ENCODE peak calls at places on chromosome X, in eight cellular contexts. B, Z, O, V, D, J, H and I are unnamed samples.

GRCh38 chrX:13081385-13082285 is 37.2 kb upstream of the FAM9C start:
- DNase-seq in B (no peak), Z (no peak), O (peak; percentile 42), V (peak; percentile 63), D (peak; percentile 47), J (no peak), H (no peak), I (no peak)

GRCh38 chrX:71366674-71367256 is 608 bp downstream of the TAF1 start:
- DNase-seq in B (no peak), Z (peak; percentile 3), O (peak; percentile 50), V (peak; percentile 30), D (peak; percentile 32), J (peak; percentile 25), H (peak; percentile 28), I (peak; percentile 35)

GRCh38 chrX:18725316-18725943 is 18.0 kb downstream of the PPEF1 start:
- DNase-seq in B (no peak), Z (no peak), O (no peak), V (no peak), D (no peak), J (no peak), H (no peak), I (no peak)

GRCh38 chrX:7083468-7084396 is 63.8 kb upstream of the STS start:
- DNase-seq in B (no peak), Z (peak; percentile 41), O (peak; percentile 84), V (peak; percentile 92), D (peak; percentile 98), J (no peak), H (no peak), I (peak; percentile 95)

GRCh38 chrX:132520213-132520612 is 31.4 kb upstream of the MBNL3 start:
- DNase-seq in B (no peak), Z (no peak), O (no peak), V (no peak), D (no peak), J (no peak), H (no peak), I (no peak)

GRCh38 chrX:291411-291901 is 10.3 kb downstream of the PLCXD1 start:
- DNase-seq in B (no peak), Z (no peak), O (no peak), V (no peak), D (no peak), J (no peak), H (no peak), I (no peak)

GRCh38 chrX:154074199-154074598 is 23.3 kb downstream of the MECP2 start:
- DNase-seq in B (no peak), Z (no peak), O (peak; percentile 71), V (peak; percentile 81), D (peak; percentile 74), J (no peak), H (no peak), I (peak; percentile 44)

GRCh38 chrX:118226060-118226428 is 109.4 kb upstream of the KLHL13 start:
- DNase-seq in B (no peak), Z (no peak), O (peak; percentile 32), V (peak; percentile 21), D (no peak), J (peak; percentile 52), H (no peak), I (no peak)

GRCh38 chrX:69185886-69186285 is 20.6 kb upstream of the PJA1 start:
- DNase-seq in B (no peak), Z (no peak), O (no peak), V (no peak), D (no peak), J (no peak), H (no peak), I (no peak)

GRCh38 chrX:55159556-55159955 is 60.6 kb upstream of the PAGE5 start:
- DNase-seq in B (no peak), Z (no peak), O (no peak), V (no peak), D (no peak), J (no peak), H (no peak), I (no peak)

GRCh38 chrX:150842198-150842553 is 56.3 kb downstream of the CD99L2 start:
- DNase-seq in B (no peak), Z (no peak), O (no peak), V (no peak), D (no peak), J (no peak), H (no peak), I (no peak)

GRCh38 chrX:150370589-150371312 is 7.6 kb downstream of the MAMLD1 start:
- DNase-seq in B (no peak), Z (no peak), O (peak; percentile 7), V (no peak), D (no peak), J (no peak), H (no peak), I (no peak)

GRCh38 chrX:3713937-3714434 is 537 bp upstream of the PRKX start:
- DNase-seq in B (no peak), Z (no peak), O (no peak), V (no peak), D (no peak), J (no peak), H (peak; percentile 20), I (no peak)

GRCh38 chrX:134570509-134570846 is 87.8 kb downstream of the PLAC1 start:
- DNase-seq in B (no peak), Z (no peak), O (no peak), V (no peak), D (no peak), J (no peak), H (no peak), I (no peak)

GRCh38 chrX:35590210-35590609 is 207.9 kb upstream of the MAGEB16 start:
- DNase-seq in B (no peak), Z (no peak), O (no peak), V (no peak), D (no peak), J (no peak), H (no peak), I (no peak)

GRCh38 chrX:123084797-123085196 is 99.3 kb upstream of the GRIA3 start:
- DNase-seq in B (no peak), Z (no peak), O (peak; percentile 84), V (peak; percentile 71), D (peak; percentile 38), J (no peak), H (no peak), I (peak; percentile 68)

GRCh38 chrX:25015486-25016360 is at the start of gene ARX:
- DNase-seq in B (peak; percentile 72), Z (no peak), O (peak; percentile 65), V (peak; percentile 30), D (peak; percentile 48), J (no peak), H (peak; percentile 97), I (no peak)

GRCh38 chrX:77742788-77743476 is 43.1 kb downstream of the ATRX start:
- DNase-seq in B (no peak), Z (no peak), O (peak; percentile 66), V (no peak), D (no peak), J (no peak), H (no peak), I (no peak)

GRCh38 chrX:126550816-126551215 is 1.8 kb downstream of the DCAF12L1 start:
- DNase-seq in B (no peak), Z (no peak), O (no peak), V (no peak), D (no peak), J (no peak), H (no peak), I (no peak)

GRCh38 chrX:56766554-56767412 is 37.7 kb downstream of the NBDY start:
- DNase-seq in B (no peak), Z (no peak), O (peak; percentile 68), V (peak; percentile 48), D (peak; percentile 46), J (no peak), H (no peak), I (no peak)

GRCh38 chrX:69080912-69081465 is 84.3 kb downstream of the PJA1 start:
- DNase-seq in B (no peak), Z (no peak), O (no peak), V (no peak), D (no peak), J (no peak), H (no peak), I (no peak)

GRCh38 chrX:31384471-31384870 is 312.6 kb upstream of the FTHL17 start:
- DNase-seq in B (no peak), Z (no peak), O (no peak), V (peak; percentile 9), D (no peak), J (no peak), H (no peak), I (no peak)

GRCh38 chrX:129798888-129799287 is 19.1 kb downstream of the SASH3 start:
- DNase-seq in B (no peak), Z (no peak), O (peak; percentile 7), V (no peak), D (no peak), J (no peak), H (no peak), I (no peak)

GRCh38 chrX:153307546-153308175 is 13.9 kb downstream of the PNMA6F start:
- DNase-seq in B (no peak), Z (no peak), O (peak; percentile 55), V (peak; percentile 0), D (peak; percentile 13), J (no peak), H (no peak), I (no peak)

GRCh38 chrX:11273544-11273943 is 19.7 kb upstream of the AMELX start:
- DNase-seq in B (no peak), Z (no peak), O (peak; percentile 46), V (no peak), D (no peak), J (no peak), H (no peak), I (peak; percentile 4)

GRCh38 chrX:67587946-67588624 is 44.3 kb downstream of the AR start:
- DNase-seq in B (no peak), Z (no peak), O (peak; percentile 33), V (no peak), D (no peak), J (no peak), H (no peak), I (peak; percentile 84)